ENCODE peak calls at places on chromosome 12, in ten cellular contexts. One of them, this sample, is unnamed.

GRCh38 chr12:70321182-70321581 is 44.9 kb upstream of the KCNMB4 start:
- DNase-seq in HCT116: no peak
- DNase-seq in PC-3: no peak
- DNase-seq in hepatocyte: no peak
- DNase-seq in OCI-LY7: no peak
- DNase-seq in GM23338: no peak
- DNase-seq in Karpas-422: no peak
- DNase-seq in GM23248: no peak
- DNase-seq in SK-N-SH: no peak
- DNase-seq in MM.1S: no peak
- DNase-seq in this sample: no peak

GRCh38 chr12:76556373-76556772 is 3.2 kb downstream of the OSBPL8 start:
- DNase-seq in HCT116: no peak
- DNase-seq in PC-3: no peak
- DNase-seq in hepatocyte: no peak
- DNase-seq in OCI-LY7: peak; percentile 16
- DNase-seq in GM23338: no peak
- DNase-seq in Karpas-422: peak; percentile 56
- DNase-seq in GM23248: peak; percentile 13
- DNase-seq in SK-N-SH: no peak
- DNase-seq in MM.1S: no peak
- DNase-seq in this sample: no peak

GRCh38 chr12:12744556-12745305 is 27.6 kb downstream of the CDKN1B start:
- DNase-seq in HCT116: no peak
- DNase-seq in PC-3: no peak
- DNase-seq in hepatocyte: no peak
- DNase-seq in OCI-LY7: no peak
- DNase-seq in GM23338: no peak
- DNase-seq in Karpas-422: no peak
- DNase-seq in GM23248: no peak
- DNase-seq in SK-N-SH: no peak
- DNase-seq in MM.1S: no peak
- DNase-seq in this sample: no peak

GRCh38 chr12:113424915-113425823 is 3.0 kb downstream of the SDSL start:
- DNase-seq in HCT116: no peak
- DNase-seq in PC-3: peak; percentile 59
- DNase-seq in hepatocyte: peak; percentile 53
- DNase-seq in OCI-LY7: peak; percentile 50
- DNase-seq in GM23338: peak; percentile 71
- DNase-seq in Karpas-422: peak; percentile 73
- DNase-seq in GM23248: peak; percentile 61
- DNase-seq in SK-N-SH: peak; percentile 78
- DNase-seq in MM.1S: peak; percentile 12
- DNase-seq in this sample: no peak

GRCh38 chr12:106358410-106359241 is 1.1 kb downstream of the POLR3B start:
- DNase-seq in HCT116: no peak
- DNase-seq in PC-3: no peak
- DNase-seq in hepatocyte: peak; percentile 73
- DNase-seq in OCI-LY7: peak; percentile 4
- DNase-seq in GM23338: no peak
- DNase-seq in Karpas-422: no peak
- DNase-seq in GM23248: peak; percentile 29
- DNase-seq in SK-N-SH: peak; percentile 53
- DNase-seq in MM.1S: no peak
- DNase-seq in this sample: no peak

GRCh38 chr12:29149691-29150382 is 759 bp downstream of the FAR2 start:
- DNase-seq in HCT116: no peak
- DNase-seq in PC-3: no peak
- DNase-seq in hepatocyte: no peak
- DNase-seq in OCI-LY7: no peak
- DNase-seq in GM23338: peak; percentile 47
- DNase-seq in Karpas-422: no peak
- DNase-seq in GM23248: no peak
- DNase-seq in SK-N-SH: no peak
- DNase-seq in MM.1S: no peak
- DNase-seq in this sample: peak; percentile 21

GRCh38 chr12:22100952-22101748 is 55.1 kb downstream of the CMAS start:
- DNase-seq in HCT116: peak; percentile 18
- DNase-seq in PC-3: peak; percentile 46
- DNase-seq in hepatocyte: peak; percentile 57
- DNase-seq in OCI-LY7: peak; percentile 30
- DNase-seq in GM23338: peak; percentile 86
- DNase-seq in Karpas-422: peak; percentile 86
- DNase-seq in GM23248: peak; percentile 65
- DNase-seq in SK-N-SH: no peak
- DNase-seq in MM.1S: peak; percentile 65
- DNase-seq in this sample: peak; percentile 40

GRCh38 chr12:75585309-75585708 is 73.9 kb upstream of the KRR1 start:
- DNase-seq in HCT116: peak; percentile 19
- DNase-seq in PC-3: peak; percentile 76
- DNase-seq in hepatocyte: no peak
- DNase-seq in OCI-LY7: no peak
- DNase-seq in GM23338: no peak
- DNase-seq in Karpas-422: no peak
- DNase-seq in GM23248: peak; percentile 86
- DNase-seq in SK-N-SH: no peak
- DNase-seq in MM.1S: no peak
- DNase-seq in this sample: no peak

GRCh38 chr12:16955083-16955657 is 349.2 kb upstream of the LMO3 start:
- DNase-seq in HCT116: no peak
- DNase-seq in PC-3: peak; percentile 79
- DNase-seq in hepatocyte: peak; percentile 24
- DNase-seq in OCI-LY7: no peak
- DNase-seq in GM23338: no peak
- DNase-seq in Karpas-422: no peak
- DNase-seq in GM23248: peak; percentile 48
- DNase-seq in SK-N-SH: no peak
- DNase-seq in MM.1S: no peak
- DNase-seq in this sample: no peak

GRCh38 chr12:125533434-125534029 is 468.3 kb downstream of the AACS start:
- DNase-seq in HCT116: no peak
- DNase-seq in PC-3: peak; percentile 51
- DNase-seq in hepatocyte: peak; percentile 76
- DNase-seq in OCI-LY7: peak; percentile 56
- DNase-seq in GM23338: peak; percentile 90
- DNase-seq in Karpas-422: peak; percentile 78
- DNase-seq in GM23248: peak; percentile 10
- DNase-seq in SK-N-SH: peak; percentile 80
- DNase-seq in MM.1S: no peak
- DNase-seq in this sample: peak; percentile 22

GRCh38 chr12:11807453-11807852 is 158.0 kb downstream of the ETV6 start:
- DNase-seq in HCT116: no peak
- DNase-seq in PC-3: no peak
- DNase-seq in hepatocyte: no peak
- DNase-seq in OCI-LY7: peak; percentile 71
- DNase-seq in GM23338: no peak
- DNase-seq in Karpas-422: no peak
- DNase-seq in GM23248: no peak
- DNase-seq in SK-N-SH: no peak
- DNase-seq in MM.1S: peak; percentile 83
- DNase-seq in this sample: no peak

GRCh38 chr12:70540996-70541395 is 96.2 kb downstream of the PTPRB start:
- DNase-seq in HCT116: no peak
- DNase-seq in PC-3: no peak
- DNase-seq in hepatocyte: no peak
- DNase-seq in OCI-LY7: no peak
- DNase-seq in GM23338: no peak
- DNase-seq in Karpas-422: no peak
- DNase-seq in GM23248: no peak
- DNase-seq in SK-N-SH: no peak
- DNase-seq in MM.1S: no peak
- DNase-seq in this sample: no peak

GRCh38 chr12:95815635-95816212 is 25.2 kb upstream of the NTN4 start:
- DNase-seq in HCT116: no peak
- DNase-seq in PC-3: peak; percentile 56
- DNase-seq in hepatocyte: peak; percentile 26
- DNase-seq in OCI-LY7: peak; percentile 27
- DNase-seq in GM23338: peak; percentile 46
- DNase-seq in Karpas-422: peak; percentile 72
- DNase-seq in GM23248: peak; percentile 66
- DNase-seq in SK-N-SH: peak; percentile 40
- DNase-seq in MM.1S: peak; percentile 53
- DNase-seq in this sample: no peak

GRCh38 chr12:124910561-124911478 is 3.6 kb downstream of the UBC start:
- DNase-seq in HCT116: no peak
- DNase-seq in PC-3: peak; percentile 20
- DNase-seq in hepatocyte: no peak
- DNase-seq in OCI-LY7: no peak
- DNase-seq in GM23338: peak; percentile 39
- DNase-seq in Karpas-422: peak; percentile 70
- DNase-seq in GM23248: peak; percentile 72
- DNase-seq in SK-N-SH: no peak
- DNase-seq in MM.1S: no peak
- DNase-seq in this sample: no peak

DNA sequence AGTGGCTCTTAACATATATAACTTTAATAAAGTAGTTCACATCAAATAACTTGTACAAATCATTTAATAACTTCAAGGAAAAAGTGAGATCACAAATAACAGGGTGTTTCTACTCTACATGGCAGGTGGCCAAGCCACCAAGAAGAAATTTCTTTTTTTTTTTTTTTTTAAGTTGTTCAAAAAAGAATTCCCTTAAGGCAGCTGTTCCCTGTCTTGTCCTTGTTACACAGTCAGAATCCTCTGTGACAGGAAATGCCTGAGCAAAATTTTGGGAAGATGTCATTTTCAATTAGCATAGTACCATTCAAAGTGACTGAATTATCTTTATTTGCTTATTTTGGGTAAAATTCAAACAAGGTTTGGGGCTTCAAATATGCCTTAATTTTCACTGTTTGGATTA is 79.4 kb downstream of the LIN7A start:
- DNase-seq in HCT116: no peak
- DNase-seq in PC-3: no peak
- DNase-seq in hepatocyte: no peak
- DNase-seq in OCI-LY7: no peak
- DNase-seq in GM23338: no peak
- DNase-seq in Karpas-422: no peak
- DNase-seq in GM23248: peak; percentile 54
- DNase-seq in SK-N-SH: no peak
- DNase-seq in MM.1S: no peak
- DNase-seq in this sample: no peak
- H3K9me2 ChIP-seq in HCT116: no peaks in the 10 kb centered on the region
- H3K9me2 ChIP-seq in PC-3: no peaks in the 10 kb centered on the region
- H3K9me2 ChIP-seq in hepatocyte: no peaks in the 10 kb centered on the region
- H3K9me2 ChIP-seq in OCI-LY7: no peaks in the 10 kb centered on the region
- H3K9me2 ChIP-seq in GM23338: no peaks in the 10 kb centered on the region
- H3K9me2 ChIP-seq in Karpas-422: no peaks in the 10 kb centered on the region
- H3K9me2 ChIP-seq in GM23248: no peaks in the 10 kb centered on the region
- H3K9me2 ChIP-seq in SK-N-SH: no peaks in the 10 kb centered on the region
- H3K9me2 ChIP-seq in MM.1S: no peaks in the 10 kb centered on the region
- H3K9me2 ChIP-seq in this sample: no peaks in the 10 kb centered on the region

GRCh38 chr12:120397827-120398563 is 29.0 kb upstream of the MSI1 start:
- DNase-seq in HCT116: no peak
- DNase-seq in PC-3: no peak
- DNase-seq in hepatocyte: no peak
- DNase-seq in OCI-LY7: no peak
- DNase-seq in GM23338: peak; percentile 69
- DNase-seq in Karpas-422: no peak
- DNase-seq in GM23248: no peak
- DNase-seq in SK-N-SH: no peak
- DNase-seq in MM.1S: no peak
- DNase-seq in this sample: no peak
- H3K4me2 ChIP-seq in HCT116: no peak overlapping the region
- H3K4me2 ChIP-seq in PC-3: no peak overlapping the region
- H3K4me2 ChIP-seq in hepatocyte: no peak overlapping the region
- H3K4me2 ChIP-seq in OCI-LY7: no peak overlapping the region
- H3K4me2 ChIP-seq in GM23338: peak overlapping the region; percentile 66
- H3K4me2 ChIP-seq in Karpas-422: no peak overlapping the region
- H3K4me2 ChIP-seq in GM23248: no peak overlapping the region
- H3K4me2 ChIP-seq in SK-N-SH: no peak overlapping the region
- H3K4me2 ChIP-seq in MM.1S: no peak overlapping the region
- H3K4me2 ChIP-seq in this sample: no peak overlapping the region

DNA sequence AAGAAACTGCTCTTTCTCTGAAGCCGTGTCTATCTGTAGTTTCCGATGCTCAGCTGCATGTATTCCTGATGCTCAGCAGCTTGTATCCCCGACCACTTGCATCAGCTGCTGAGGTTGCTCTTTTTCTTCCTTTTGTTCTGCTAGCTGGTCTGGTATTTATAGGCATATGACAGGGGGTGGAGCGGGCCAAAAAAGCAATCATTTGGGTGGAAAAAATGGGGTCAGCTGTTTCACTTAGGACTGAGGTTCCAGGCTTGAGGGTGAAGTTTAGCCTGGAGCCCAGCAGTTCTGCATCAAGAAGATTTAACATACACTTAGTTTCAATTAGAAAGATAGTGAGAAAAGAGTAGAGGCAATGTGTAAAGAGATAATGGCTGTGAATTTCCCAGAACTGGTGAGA is 23.6 kb upstream of the AMN1 start:
- DNase-seq in HCT116: no peak
- DNase-seq in PC-3: no peak
- DNase-seq in hepatocyte: no peak
- DNase-seq in OCI-LY7: peak; percentile 53
- DNase-seq in GM23338: peak; percentile 12
- DNase-seq in Karpas-422: no peak
- DNase-seq in GM23248: no peak
- DNase-seq in SK-N-SH: peak; percentile 15
- DNase-seq in MM.1S: peak; percentile 82
- DNase-seq in this sample: no peak
- H3K4me1 ChIP-seq in HCT116: peaks cover 65% of the 10 kb centered on the region
- H3K4me1 ChIP-seq in PC-3: peaks cover 17% of the 10 kb centered on the region
- H3K4me1 ChIP-seq in hepatocyte: peaks cover 12% of the 10 kb centered on the region
- H3K4me1 ChIP-seq in OCI-LY7: peaks cover 51% of the 10 kb centered on the region
- H3K4me1 ChIP-seq in GM23338: peaks cover 22% of the 10 kb centered on the region
- H3K4me1 ChIP-seq in Karpas-422: peaks cover 12% of the 10 kb centered on the region
- H3K4me1 ChIP-seq in GM23248: peaks cover 12% of the 10 kb centered on the region
- H3K4me1 ChIP-seq in SK-N-SH: peaks cover 2% of the 10 kb centered on the region
- H3K4me1 ChIP-seq in MM.1S: peaks cover 38% of the 10 kb centered on the region
- H3K4me1 ChIP-seq in this sample: peaks cover 8% of the 10 kb centered on the region

GRCh38 chr12:47920913-47921312 is 16.1 kb upstream of the VDR start:
- DNase-seq in HCT116: no peak
- DNase-seq in PC-3: no peak
- DNase-seq in hepatocyte: no peak
- DNase-seq in OCI-LY7: no peak
- DNase-seq in GM23338: no peak
- DNase-seq in Karpas-422: no peak
- DNase-seq in GM23248: no peak
- DNase-seq in SK-N-SH: no peak
- DNase-seq in MM.1S: no peak
- DNase-seq in this sample: no peak

GRCh38 chr12:47927346-47927745 is 22.6 kb upstream of the VDR start:
- DNase-seq in HCT116: no peak
- DNase-seq in PC-3: no peak
- DNase-seq in hepatocyte: no peak
- DNase-seq in OCI-LY7: no peak
- DNase-seq in GM23338: no peak
- DNase-seq in Karpas-422: no peak
- DNase-seq in GM23248: no peak
- DNase-seq in SK-N-SH: no peak
- DNase-seq in MM.1S: no peak
- DNase-seq in this sample: no peak

DNA sequence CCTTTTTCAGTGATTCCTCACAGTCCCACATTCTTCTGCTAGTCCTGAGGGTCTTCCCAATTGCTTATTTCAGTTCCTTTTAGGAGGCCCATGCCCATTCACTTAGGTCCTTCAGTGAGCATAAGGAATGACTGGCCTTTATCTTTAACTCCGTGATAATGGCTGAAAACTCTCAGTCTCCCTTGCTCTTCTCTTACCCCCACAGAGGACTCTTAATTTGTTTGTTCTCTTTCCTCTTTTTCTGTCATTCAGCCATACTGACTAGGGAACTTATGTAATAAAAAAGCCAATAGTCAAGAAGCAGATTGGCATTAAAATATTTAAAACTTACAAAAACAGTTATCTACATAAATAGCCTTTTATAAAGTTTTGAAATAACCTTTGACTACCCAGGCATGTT is 17.1 kb upstream of the VDR start:
- DNase-seq in HCT116: no peak
- DNase-seq in PC-3: no peak
- DNase-seq in hepatocyte: no peak
- DNase-seq in OCI-LY7: no peak
- DNase-seq in GM23338: no peak
- DNase-seq in Karpas-422: no peak
- DNase-seq in GM23248: no peak
- DNase-seq in SK-N-SH: no peak
- DNase-seq in MM.1S: no peak
- DNase-seq in this sample: no peak
- H3K9me2 ChIP-seq in HCT116: no peaks in the 10 kb centered on the region
- H3K9me2 ChIP-seq in PC-3: no peaks in the 10 kb centered on the region
- H3K9me2 ChIP-seq in hepatocyte: no peaks in the 10 kb centered on the region
- H3K9me2 ChIP-seq in OCI-LY7: no peaks in the 10 kb centered on the region
- H3K9me2 ChIP-seq in GM23338: peaks cover 8% of the 10 kb centered on the region
- H3K9me2 ChIP-seq in Karpas-422: no peaks in the 10 kb centered on the region
- H3K9me2 ChIP-seq in GM23248: no peaks in the 10 kb centered on the region
- H3K9me2 ChIP-seq in SK-N-SH: no peaks in the 10 kb centered on the region
- H3K9me2 ChIP-seq in MM.1S: no peaks in the 10 kb centered on the region
- H3K9me2 ChIP-seq in this sample: no peaks in the 10 kb centered on the region

This sample was measured in PC-9.